ENCODE peak calls at places on chromosomes 1 and 21, in nine cellular contexts. U is SK-N-SH, V is HL-60, T is cardiac muscle cell, P is right cardiac atrium, E is tibial artery, C is upper lobe of right lung, F is Panc1, H is heart right ventricle. K is an unnamed sample.

GRCh38 chr1:231678021-231678432 is 51.4 kb downstream of the DISC1 start:
- DNase-seq in U (no peak), E (no peak), F (no peak), P (no peak), C (no peak), T (no peak), V (no peak), H (no peak), K (no peak)

GRCh38 chr1:82366694-82367093 is 566.0 kb downstream of the ADGRL2 start:
- DNase-seq in T (no peak), H (no peak), V (no peak), E (no peak), F (no peak), U (no peak), P (no peak), C (no peak), K (no peak)

GRCh38 chr1:104702731-104703130 is 953.0 kb downstream of the AMY1C start:
- DNase-seq in T (no peak), F (no peak), C (no peak), P (no peak), H (no peak), E (no peak), U (no peak), V (no peak), K (no peak)

GRCh38 chr21:34734696-34735095 is 65.9 kb downstream of the CLIC6 start:
- DNase-seq in E (no peak), F (no peak), H (no peak), C (no peak), T (peak; percentile 4), U (no peak), V (no peak), P (no peak), K (no peak)

GRCh38 chr1:43947890-43948437 is 1.2 kb downstream of the IPO13 start:
- DNase-seq in F (no peak), H (no peak), C (no peak), P (no peak), T (no peak), U (peak; percentile 54), E (no peak), V (no peak), K (no peak)

GRCh38 chr1:47804127-47804526 is 193.1 kb downstream of the TRABD2B start:
- DNase-seq in C (no peak), P (no peak), E (no peak), V (no peak), T (peak; percentile 52), H (no peak), U (peak; percentile 67), F (no peak), K (no peak)

GRCh38 chr1:226312065-226312464 is 3.1 kb upstream of the LIN9 start:
- DNase-seq in F (no peak), H (no peak), U (no peak), T (no peak), E (no peak), C (no peak), V (no peak), P (no peak), K (no peak)

GRCh38 chr1:96843196-96843595 is 121.6 kb downstream of the PTBP2 start:
- DNase-seq in E (no peak), P (no peak), V (peak; percentile 10), H (no peak), F (no peak), U (no peak), T (no peak), C (no peak), K (no peak)

GRCh38 chr1:84719477-84720274 is 29.4 kb upstream of the SSX2IP start:
- DNase-seq in V (no peak), F (no peak), T (no peak), E (no peak), P (no peak), C (no peak), H (no peak), U (no peak), K (no peak)

GRCh38 chr1:183417691-183418491 is at the start of gene NMNAT2:
- DNase-seq in F (no peak), T (peak; percentile 55), H (no peak), V (no peak), U (peak; percentile 77), C (peak; percentile 63), P (peak; percentile 65), E (no peak), K (no peak)

GRCh38 chr1:220067246-220068204 is 21.2 kb upstream of the EPRS1 start:
- DNase-seq in H (no peak), U (no peak), E (no peak), V (no peak), F (no peak), P (no peak), T (no peak), C (no peak), K (no peak)

GRCh38 chr1:150902751-150903150 is 15.8 kb downstream of the CTXND2 start:
- DNase-seq in H (no peak), U (no peak), F (no peak), T (no peak), E (no peak), V (no peak), C (no peak), P (no peak), K (no peak)

GRCh38 chr1:91699339-91699970 is 186.5 kb downstream of the TGFBR3 start:
- DNase-seq in E (peak; percentile 47), H (no peak), V (no peak), U (no peak), P (no peak), F (no peak), T (peak; percentile 34), C (no peak), K (peak; percentile 76)

DNA sequence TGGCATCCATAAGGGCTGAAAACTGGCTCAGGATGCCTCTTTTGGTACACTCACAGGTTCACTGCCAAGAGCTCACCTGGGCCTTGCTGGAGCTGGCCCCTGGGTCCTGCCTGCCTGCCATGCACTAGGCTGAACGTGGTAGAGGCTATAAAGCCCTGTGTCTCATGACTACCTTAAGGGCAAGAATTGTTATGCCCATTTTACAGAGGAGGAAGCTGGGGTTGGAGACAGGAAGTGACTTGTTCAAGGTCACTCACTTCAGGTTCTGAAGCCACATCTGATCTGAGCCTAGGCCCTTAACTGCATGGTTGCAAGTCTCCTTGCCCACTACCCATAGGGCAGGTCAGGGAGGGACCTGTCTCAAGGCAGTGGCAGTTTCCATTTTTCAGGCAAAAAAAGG is 7.9 kb downstream of the STK40 start:
- DNase-seq in H (no peak), V (no peak), F (no peak), T (no peak), U (no peak), P (peak; percentile 3), C (no peak), E (no peak), K (no peak)
- H3K27ac ChIP-seq in H (peak overlapping the region; percentile 9), V (no peak overlapping the region), F (peak overlapping the region; percentile 78), T (no peak overlapping the region), U (no peak overlapping the region), P (no peak overlapping the region), C (peak overlapping the region; percentile 56), E (peak overlapping the region; percentile 17), K (no peak overlapping the region)

GRCh38 chr21:37571442-37571841 is 204.9 kb downstream of the DYRK1A start:
- DNase-seq in H (no peak), F (no peak), C (no peak), E (no peak), U (no peak), V (no peak), T (no peak), P (no peak), K (no peak)

GRCh38 chr21:37568415-37568814 is 201.8 kb downstream of the DYRK1A start:
- DNase-seq in U (no peak), C (no peak), V (no peak), E (no peak), H (no peak), T (no peak), P (no peak), F (no peak), K (no peak)

GRCh38 chr21:37565530-37566223 is 199.1 kb downstream of the DYRK1A start:
- DNase-seq in F (no peak), T (no peak), U (no peak), E (no peak), H (no peak), P (no peak), V (no peak), C (no peak), K (no peak)

GRCh38 chr21:37566790-37567725 is 200.5 kb downstream of the DYRK1A start:
- DNase-seq in H (no peak), T (no peak), P (no peak), F (no peak), E (no peak), V (no peak), U (no peak), C (no peak), K (no peak)

DNA sequence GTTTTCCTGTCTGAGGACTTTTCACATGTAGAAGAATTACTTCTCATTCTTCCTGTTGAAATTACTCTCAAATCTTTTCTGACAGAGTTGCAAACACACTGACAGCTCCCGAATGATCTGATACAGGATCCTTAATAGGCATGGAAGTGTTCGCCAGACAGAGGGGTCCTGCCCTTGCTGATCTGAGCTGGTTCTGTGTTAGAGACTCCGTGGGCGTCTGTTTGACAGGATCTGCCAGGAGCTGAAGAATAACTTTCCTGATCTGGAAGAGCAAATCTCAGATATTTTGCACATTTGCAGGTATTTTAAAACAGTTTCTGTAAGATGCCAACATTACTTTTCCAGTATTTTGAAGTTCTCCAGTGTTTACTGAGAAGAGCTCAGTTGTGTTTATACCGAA is 202.3 kb downstream of the DYRK1A start:
- DNase-seq in P (no peak), T (no peak), E (no peak), V (no peak), F (no peak), H (no peak), U (no peak), C (no peak), K (no peak)
- H3K4me3 ChIP-seq in P (no peak overlapping the region), T (no peak overlapping the region), E (no peak overlapping the region), V (no peak overlapping the region), F (no peak overlapping the region), H (no peak overlapping the region), U (no peak overlapping the region), C (no peak overlapping the region), K (no peak overlapping the region)

DNA sequence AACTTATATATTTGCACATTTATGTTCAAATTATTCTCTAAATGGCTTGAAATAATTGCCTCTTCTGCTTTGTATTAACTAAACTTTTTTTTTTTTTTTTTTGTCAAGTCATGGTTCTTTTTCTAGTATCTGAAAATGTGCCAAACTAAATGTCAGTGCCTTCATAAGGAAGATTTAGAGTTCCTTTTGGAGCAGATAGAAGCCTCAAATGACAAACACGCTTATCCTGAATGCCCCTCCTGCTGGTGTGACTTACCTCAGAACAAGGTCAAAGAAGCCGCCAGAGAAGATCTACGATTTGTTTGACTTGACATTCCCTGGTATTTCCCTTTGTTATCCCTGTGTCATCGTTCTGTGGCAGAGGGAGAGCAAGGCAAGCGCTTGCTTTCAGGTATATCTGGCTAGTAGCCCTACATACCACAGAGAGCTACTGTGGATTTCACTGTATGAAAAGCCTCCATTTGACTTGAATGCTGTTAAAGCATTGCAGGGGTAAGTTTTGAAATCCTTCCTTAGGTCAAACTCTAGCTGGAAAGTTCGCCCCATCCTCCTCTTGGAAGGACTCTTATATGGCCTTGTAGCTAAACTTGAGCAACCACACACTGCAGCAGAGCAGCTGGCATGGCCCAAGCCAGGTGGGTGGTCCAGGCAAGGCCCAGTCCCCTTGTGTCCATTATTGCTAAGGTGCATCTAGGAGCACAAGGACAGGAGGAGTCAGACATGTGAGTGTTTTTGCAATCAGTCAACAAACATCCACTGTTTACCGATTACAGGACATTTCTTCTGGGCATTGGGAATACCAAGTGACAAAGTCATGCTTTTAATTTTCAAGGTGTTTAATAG is 285.4 kb upstream of the USP25 start:
- DNase-seq in C (no peak), E (no peak), P (no peak), V (no peak), F (no peak), T (no peak), H (no peak), U (no peak), K (no peak)
- H3K27ac ChIP-seq in C (no peak overlapping the region), E (no peak overlapping the region), P (no peak overlapping the region), V (no peak overlapping the region), F (no peak overlapping the region), T (no peak overlapping the region), H (no peak overlapping the region), U (no peak overlapping the region), K (no peak overlapping the region)

GRCh38 chr1:112957133-112957812 is 1.3 kb upstream of the SLC16A1 start:
- DNase-seq in E (peak; percentile 36), T (peak; percentile 62), F (peak; percentile 36), H (no peak), C (no peak), V (peak; percentile 43), P (no peak), U (peak; percentile 48), K (no peak)
- H3K4me3 ChIP-seq in E (peak overlapping the region; percentile 93), T (peak overlapping the region; percentile 74), F (peak overlapping the region; percentile 81), H (peak overlapping the region; percentile 81), C (peak overlapping the region; percentile 72), V (peak overlapping the region; percentile 78), P (peak overlapping the region; percentile 55), U (peak overlapping the region; percentile 91), K (peak overlapping the region; percentile 71)

K was measured in right atrium auricular region.